ENCODE peak calls at places on chromosomes 13 and 19, in seven cellular contexts. One of them, this sample, is unnamed.

GRCh38 chr13:95784891-95785290 is 108.0 kb downstream of the DNAJC3 start:
- DNase-seq in cardiac fibroblast: peak
- DNase-seq in WTC11: no peak
- DNase-seq in left lung: no peak
- DNase-seq in ascending aorta: no peak
- DNase-seq in esophagus squamous epithelium: no peak
- DNase-seq in heart right ventricle: no peak
- DNase-seq in this sample: no peak

GRCh38 chr13:73303858-73304257 is 245.1 kb downstream of the KLF5 start:
- DNase-seq in cardiac fibroblast: peak
- DNase-seq in WTC11: no peak
- DNase-seq in left lung: no peak
- DNase-seq in ascending aorta: no peak
- DNase-seq in esophagus squamous epithelium: no peak
- DNase-seq in heart right ventricle: no peak
- DNase-seq in this sample: no peak

GRCh38 chr13:105116966-105117365 is 1418.5 kb downstream of the EFNB2 start:
- DNase-seq in cardiac fibroblast: no peak
- DNase-seq in WTC11: no peak
- DNase-seq in left lung: no peak
- DNase-seq in ascending aorta: no peak
- DNase-seq in esophagus squamous epithelium: no peak
- DNase-seq in heart right ventricle: no peak
- DNase-seq in this sample: no peak

GRCh38 chr13:25978961-25979360 is 72.9 kb downstream of the SHISA2 start:
- DNase-seq in cardiac fibroblast: no peak
- DNase-seq in WTC11: no peak
- DNase-seq in left lung: no peak
- DNase-seq in ascending aorta: no peak
- DNase-seq in esophagus squamous epithelium: no peak
- DNase-seq in heart right ventricle: no peak
- DNase-seq in this sample: no peak

GRCh38 chr19:55956431-55956830 is 8.8 kb downstream of the NLRP8 start:
- DNase-seq in cardiac fibroblast: no peak
- DNase-seq in WTC11: no peak
- DNase-seq in left lung: no peak
- DNase-seq in ascending aorta: no peak
- DNase-seq in esophagus squamous epithelium: no peak
- DNase-seq in heart right ventricle: no peak
- DNase-seq in this sample: peak

GRCh38 chr19:14582894-14583340 is at the start of gene CLEC17A:
- DNase-seq in cardiac fibroblast: no peak
- DNase-seq in WTC11: no peak
- DNase-seq in left lung: no peak
- DNase-seq in ascending aorta: no peak
- DNase-seq in esophagus squamous epithelium: no peak
- DNase-seq in heart right ventricle: no peak
- DNase-seq in this sample: no peak

GRCh38 chr13:93789058-93789457 is 562.5 kb downstream of the GPC6 start:
- DNase-seq in cardiac fibroblast: no peak
- DNase-seq in WTC11: no peak
- DNase-seq in left lung: no peak
- DNase-seq in ascending aorta: no peak
- DNase-seq in esophagus squamous epithelium: no peak
- DNase-seq in heart right ventricle: no peak
- DNase-seq in this sample: no peak

GRCh38 chr13:98327326-98328314 is 150.6 kb upstream of the RNF113B start:
- DNase-seq in cardiac fibroblast: peak
- DNase-seq in WTC11: peak
- DNase-seq in left lung: no peak
- DNase-seq in ascending aorta: no peak
- DNase-seq in esophagus squamous epithelium: no peak
- DNase-seq in heart right ventricle: no peak
- DNase-seq in this sample: no peak

GRCh38 chr19:45569619-45570421 is 14.8 kb downstream of the OPA3 start:
- DNase-seq in cardiac fibroblast: peak
- DNase-seq in WTC11: peak
- DNase-seq in left lung: peak
- DNase-seq in ascending aorta: no peak
- DNase-seq in esophagus squamous epithelium: no peak
- DNase-seq in heart right ventricle: peak
- DNase-seq in this sample: peak

GRCh38 chr19:35797663-35798062 is 15.0 kb downstream of the PRODH2 start:
- DNase-seq in cardiac fibroblast: no peak
- DNase-seq in WTC11: peak
- DNase-seq in left lung: no peak
- DNase-seq in ascending aorta: no peak
- DNase-seq in esophagus squamous epithelium: no peak
- DNase-seq in heart right ventricle: no peak
- DNase-seq in this sample: no peak

GRCh38 chr19:55452381-55453325 is 8.8 kb downstream of the ISOC2 start:
- DNase-seq in cardiac fibroblast: peak
- DNase-seq in WTC11: peak
- DNase-seq in left lung: no peak
- DNase-seq in ascending aorta: no peak
- DNase-seq in esophagus squamous epithelium: no peak
- DNase-seq in heart right ventricle: peak
- DNase-seq in this sample: peak

GRCh38 chr13:39760521-39760920 is 105.1 kb downstream of the COG6 start:
- DNase-seq in cardiac fibroblast: no peak
- DNase-seq in WTC11: no peak
- DNase-seq in left lung: no peak
- DNase-seq in ascending aorta: no peak
- DNase-seq in esophagus squamous epithelium: no peak
- DNase-seq in heart right ventricle: no peak
- DNase-seq in this sample: no peak

GRCh38 chr19:53536223-53536543 is 1.8 kb upstream of the ZNF331 start:
- DNase-seq in cardiac fibroblast: no peak
- DNase-seq in WTC11: no peak
- DNase-seq in left lung: no peak
- DNase-seq in ascending aorta: no peak
- DNase-seq in esophagus squamous epithelium: no peak
- DNase-seq in heart right ventricle: no peak
- DNase-seq in this sample: no peak

GRCh38 chr19:53540091-53540490 is 2.1 kb downstream of the ZNF331 start:
- DNase-seq in cardiac fibroblast: no peak
- DNase-seq in WTC11: no peak
- DNase-seq in left lung: no peak
- DNase-seq in ascending aorta: no peak
- DNase-seq in esophagus squamous epithelium: no peak
- DNase-seq in heart right ventricle: no peak
- DNase-seq in this sample: no peak

GRCh38 chr19:53538378-53539109 is 599 bp downstream of the ZNF331 start:
- DNase-seq in cardiac fibroblast: no peak
- DNase-seq in WTC11: no peak
- DNase-seq in left lung: no peak
- DNase-seq in ascending aorta: no peak
- DNase-seq in esophagus squamous epithelium: no peak
- DNase-seq in heart right ventricle: no peak
- DNase-seq in this sample: peak

GRCh38 chr19:53537126-53537522 is 821 bp upstream of the ZNF331 start:
- DNase-seq in cardiac fibroblast: no peak
- DNase-seq in WTC11: no peak
- DNase-seq in left lung: no peak
- DNase-seq in ascending aorta: no peak
- DNase-seq in esophagus squamous epithelium: no peak
- DNase-seq in heart right ventricle: no peak
- DNase-seq in this sample: no peak

DNA sequence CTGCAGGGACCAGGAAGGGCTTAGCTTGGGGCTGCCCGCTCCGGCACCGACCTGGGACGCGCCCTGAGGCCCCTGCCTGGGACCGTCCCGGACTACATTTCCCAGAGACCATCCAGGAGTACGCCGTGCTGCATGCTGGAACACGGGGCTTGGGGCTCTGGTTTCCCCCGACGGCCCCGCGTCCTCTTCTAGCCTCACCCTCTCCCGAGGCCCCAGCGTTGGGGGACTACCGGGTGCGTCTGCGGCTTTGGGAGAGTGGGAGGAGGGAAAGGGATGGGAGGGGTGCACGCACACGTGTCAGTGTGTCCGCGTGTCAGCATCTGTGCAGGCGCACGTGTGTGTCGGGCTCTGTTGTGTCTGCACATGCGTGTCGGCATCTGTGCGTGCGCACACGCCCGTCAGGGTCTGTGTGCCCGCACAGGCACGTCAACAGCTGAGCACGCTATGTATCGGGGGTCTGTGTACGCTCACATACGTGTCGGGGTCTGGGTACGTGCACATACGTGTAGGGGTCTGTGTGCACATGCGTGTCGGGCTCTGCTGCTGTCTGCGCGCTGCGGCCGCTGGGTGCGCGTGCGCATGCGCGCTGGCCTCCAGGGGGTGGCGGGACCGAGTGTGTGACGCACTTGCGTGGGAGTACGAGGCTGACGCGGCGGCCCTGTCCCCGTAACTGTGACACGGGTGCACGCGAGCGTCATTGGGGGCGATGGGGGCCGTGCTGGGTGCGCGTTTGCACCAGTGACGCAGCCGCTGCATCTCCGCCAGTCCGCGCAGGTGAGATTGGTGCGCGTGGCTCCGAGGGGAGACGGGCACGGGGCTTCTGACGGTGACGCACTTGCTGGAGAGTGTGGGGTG is at the start of gene ZNF331:
- DNase-seq in cardiac fibroblast: peak
- DNase-seq in WTC11: peak
- DNase-seq in left lung: peak
- DNase-seq in ascending aorta: peak
- DNase-seq in esophagus squamous epithelium: peak
- DNase-seq in heart right ventricle: peak
- DNase-seq in this sample: peak
- TF ChIP-seq CTCF in cardiac fibroblast: peak
- TF ChIP-seq CTCF in WTC11: no peak
- TF ChIP-seq CTCF in left lung: peak
- TF ChIP-seq CTCF in ascending aorta: peak
- TF ChIP-seq CTCF in esophagus squamous epithelium: peak
- TF ChIP-seq CTCF in heart right ventricle: peak
- TF ChIP-seq CTCF in this sample: no peak

DNA sequence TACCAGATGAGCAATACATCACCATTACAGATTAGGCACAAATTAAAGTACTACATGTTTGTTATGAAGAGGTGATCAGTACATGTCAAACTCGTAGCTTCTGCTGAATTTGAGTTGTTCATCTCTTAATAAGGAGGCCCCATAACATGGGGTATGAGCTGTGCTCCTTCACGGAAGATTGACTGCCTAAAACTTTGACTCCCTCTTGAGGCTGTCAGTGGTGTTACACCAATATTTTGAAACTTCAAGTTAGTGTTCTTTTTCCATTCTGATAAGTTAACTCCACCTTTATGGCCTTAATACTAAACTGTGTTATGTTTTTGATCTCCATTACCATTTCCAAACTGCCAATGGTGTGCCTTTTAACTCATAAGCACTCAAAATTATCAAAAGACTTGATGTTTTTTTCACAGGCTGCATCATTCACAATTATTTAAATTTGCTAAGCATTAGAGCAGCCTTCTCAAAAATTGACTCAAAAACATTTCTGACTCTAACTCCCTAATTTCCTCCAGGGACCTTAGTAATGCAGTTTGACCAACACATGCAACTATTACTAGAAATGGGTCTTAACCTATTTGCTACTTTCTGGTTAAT is 1591.5 kb downstream of the PCDH9 start:
- DNase-seq in cardiac fibroblast: peak
- DNase-seq in WTC11: no peak
- DNase-seq in left lung: no peak
- DNase-seq in ascending aorta: no peak
- DNase-seq in esophagus squamous epithelium: no peak
- DNase-seq in heart right ventricle: no peak
- DNase-seq in this sample: no peak
- TF ChIP-seq CTCF in cardiac fibroblast: peak
- TF ChIP-seq CTCF in WTC11: peak
- TF ChIP-seq CTCF in left lung: peak
- TF ChIP-seq CTCF in ascending aorta: no peak
- TF ChIP-seq CTCF in esophagus squamous epithelium: peak
- TF ChIP-seq CTCF in heart right ventricle: peak
- TF ChIP-seq CTCF in this sample: no peak

DNA sequence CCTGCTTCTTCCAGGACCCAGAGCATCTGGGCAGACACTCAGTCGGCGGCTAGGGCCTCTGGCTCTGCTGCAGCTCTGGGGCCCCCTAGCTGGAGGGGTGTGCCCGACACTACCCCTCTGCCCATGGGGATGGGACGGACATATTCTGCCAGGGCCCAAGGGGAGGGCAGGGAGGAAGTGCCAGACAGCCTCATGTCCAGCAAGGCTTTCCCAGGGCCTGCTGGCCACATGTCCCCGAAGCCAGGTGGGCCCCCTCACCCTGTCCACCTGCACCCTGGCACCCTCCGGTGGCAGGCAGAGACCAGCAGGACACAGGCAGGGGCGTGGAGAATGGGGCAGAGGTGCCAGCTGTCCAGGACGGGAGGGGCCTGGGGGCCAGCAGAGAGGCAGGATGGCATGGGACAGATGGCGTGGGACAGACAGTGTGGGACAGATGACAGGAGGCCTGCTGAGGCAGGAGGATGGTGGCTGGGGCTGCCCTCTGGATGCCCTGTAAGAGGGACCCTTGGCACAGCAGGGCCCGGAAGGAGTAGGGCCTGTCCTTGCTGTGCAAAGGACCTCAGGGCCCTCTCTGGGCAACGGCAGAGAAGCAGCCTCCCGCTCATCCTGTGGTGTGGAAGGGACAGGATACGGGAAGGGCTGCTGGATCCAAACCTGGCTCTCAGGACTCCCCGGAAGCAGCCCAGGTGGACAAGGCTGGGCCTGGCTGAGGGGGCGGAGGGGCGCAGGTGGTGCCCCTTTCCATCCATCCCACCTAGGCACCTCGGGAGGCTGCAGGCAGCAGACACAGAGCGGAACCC is 29.1 kb downstream of the CEBPG start:
- DNase-seq in cardiac fibroblast: no peak
- DNase-seq in WTC11: no peak
- DNase-seq in left lung: peak
- DNase-seq in ascending aorta: no peak
- DNase-seq in esophagus squamous epithelium: no peak
- DNase-seq in heart right ventricle: no peak
- DNase-seq in this sample: no peak
- TF ChIP-seq CTCF in cardiac fibroblast: no peak
- TF ChIP-seq CTCF in WTC11: no peak
- TF ChIP-seq CTCF in left lung: no peak
- TF ChIP-seq CTCF in ascending aorta: no peak
- TF ChIP-seq CTCF in esophagus squamous epithelium: no peak
- TF ChIP-seq CTCF in heart right ventricle: no peak
- TF ChIP-seq CTCF in this sample: no peak

GRCh38 chr19:16516923-16517610 is 20.9 kb downstream of the C19orf44 start:
- DNase-seq in cardiac fibroblast: no peak
- DNase-seq in WTC11: no peak
- DNase-seq in left lung: no peak
- DNase-seq in ascending aorta: no peak
- DNase-seq in esophagus squamous epithelium: no peak
- DNase-seq in heart right ventricle: no peak
- DNase-seq in this sample: no peak

GRCh38 chr19:16516381-16516780 is 20.2 kb downstream of the C19orf44 start:
- DNase-seq in cardiac fibroblast: no peak
- DNase-seq in WTC11: no peak
- DNase-seq in left lung: no peak
- DNase-seq in ascending aorta: no peak
- DNase-seq in esophagus squamous epithelium: no peak
- DNase-seq in heart right ventricle: no peak
- DNase-seq in this sample: no peak

GRCh38 chr19:16518483-16519229 is 22.5 kb downstream of the C19orf44 start:
- DNase-seq in cardiac fibroblast: no peak
- DNase-seq in WTC11: no peak
- DNase-seq in left lung: no peak
- DNase-seq in ascending aorta: no peak
- DNase-seq in esophagus squamous epithelium: no peak
- DNase-seq in heart right ventricle: no peak
- DNase-seq in this sample: no peak

GRCh38 chr19:16518061-16518460 is 21.9 kb downstream of the C19orf44 start:
- DNase-seq in cardiac fibroblast: no peak
- DNase-seq in WTC11: no peak
- DNase-seq in left lung: no peak
- DNase-seq in ascending aorta: no peak
- DNase-seq in esophagus squamous epithelium: no peak
- DNase-seq in heart right ventricle: no peak
- DNase-seq in this sample: no peak

GRCh38 chr19:16514383-16515019 is 18.3 kb downstream of the C19orf44 start:
- DNase-seq in cardiac fibroblast: no peak
- DNase-seq in WTC11: peak
- DNase-seq in left lung: no peak
- DNase-seq in ascending aorta: no peak
- DNase-seq in esophagus squamous epithelium: no peak
- DNase-seq in heart right ventricle: no peak
- DNase-seq in this sample: no peak
- TF ChIP-seq CTCF in cardiac fibroblast: no peak
- TF ChIP-seq CTCF in WTC11: no peak
- TF ChIP-seq CTCF in left lung: no peak
- TF ChIP-seq CTCF in ascending aorta: no peak
- TF ChIP-seq CTCF in esophagus squamous epithelium: no peak
- TF ChIP-seq CTCF in heart right ventricle: no peak
- TF ChIP-seq CTCF in this sample: no peak